ENCODE peak calls at places on chromosomes 1 and 21, in four cellular contexts. Q is GM12865, U is breast epithelium, N is endothelial cell. Y is an unnamed sample.

GRCh38 chr1:62237361-62237760 is 42.7 kb downstream of the L1TD1 start:
- DNase-seq in Q (no peak), U (no peak), N (no peak), Y (no peak)

GRCh38 chr1:209630383-209631219 is 21.6 kb downstream of the LAMB3 start:
- DNase-seq in Q (no peak), U (no peak), N (no peak), Y (no peak)

GRCh38 chr1:30085814-30086770 is 637.3 kb downstream of the MATN1 start:
- DNase-seq in Q (peak), U (no peak), N (peak), Y (peak)

GRCh38 chr1:212288614-212289013 is 3.4 kb downstream of the PPP2R5A start:
- DNase-seq in Q (no peak), U (no peak), N (no peak), Y (no peak)

GRCh38 chr1:225368036-225368552 is 59.7 kb downstream of the LBR start:
- DNase-seq in Q (no peak), U (no peak), N (no peak), Y (no peak)

GRCh38 chr1:172909606-172910326 is 141.0 kb downstream of the TNFSF18 start:
- DNase-seq in Q (no peak), U (no peak), N (no peak), Y (no peak)

GRCh38 chr1:1066403-1067283 is 7.5 kb downstream of the RNF223 start:
- DNase-seq in Q (no peak), U (no peak), N (no peak), Y (no peak)

GRCh38 chr1:60111118-60111517 is 37.5 kb upstream of the C1orf87 start:
- DNase-seq in Q (no peak), U (no peak), N (no peak), Y (no peak)

GRCh38 chr1:216686860-216687545 is 36.2 kb downstream of the ESRRG start:
- DNase-seq in Q (no peak), U (no peak), N (no peak), Y (no peak)

GRCh38 chr1:167258858-167259257 is 38.2 kb downstream of the POU2F1 start:
- DNase-seq in Q (no peak), U (no peak), N (no peak), Y (no peak)

GRCh38 chr1:38326135-38326534 is 279.5 kb upstream of the POU3F1 start:
- DNase-seq in Q (no peak), U (no peak), N (no peak), Y (no peak)

GRCh38 chr1:28887418-28887834 is 26.9 kb upstream of the EPB41 start:
- DNase-seq in Q (peak), U (no peak), N (peak), Y (peak)

GRCh38 chr1:230568676-230569075 is 73.6 kb upstream of the COG2 start:
- DNase-seq in Q (no peak), U (no peak), N (no peak), Y (no peak)

GRCh38 chr1:91683598-91683951 is 182.9 kb downstream of the CDC7 start:
- DNase-seq in Q (no peak), U (no peak), N (no peak), Y (no peak)

GRCh38 chr1:156104065-156104810 is 10.3 kb upstream of the LMNA start:
- DNase-seq in Q (peak), U (peak), N (peak), Y (peak)

GRCh38 chr1:202286622-202287097 is 55.1 kb downstream of the UBE2T start:
- DNase-seq in Q (no peak), U (no peak), N (no peak), Y (no peak)

GRCh38 chr1:9784508-9785133 is 39.1 kb downstream of the CLSTN1 start:
- DNase-seq in Q (peak), U (no peak), N (peak), Y (peak)

GRCh38 chr1:39115271-39116110 is 89.0 kb upstream of the MACF1 start:
- DNase-seq in Q (no peak), U (no peak), N (no peak), Y (no peak)

GRCh38 chr1:111895456-111895855 is 94.0 kb downstream of the KCND3 start:
- DNase-seq in Q (no peak), U (no peak), N (peak), Y (no peak)

GRCh38 chr1:24133819-24134218 is 9.1 kb downstream of the IL22RA1 start:
- DNase-seq in Q (no peak), U (no peak), N (no peak), Y (no peak)

GRCh38 chr1:63693956-63694607 is 79.7 kb upstream of the ROR1 start:
- DNase-seq in Q (peak), U (no peak), N (no peak), Y (peak)

GRCh38 chr1:230824571-230825060 is 43.7 kb downstream of the C1orf198 start:
- DNase-seq in Q (no peak), U (no peak), N (no peak), Y (no peak)

GRCh38 chr1:99407018-99407417 is 142.7 kb downstream of the PLPPR4 start:
- DNase-seq in Q (no peak), U (no peak), N (no peak), Y (no peak)

GRCh38 chr1:45205000-45205909 is 1.1 kb downstream of the ZSWIM5 start:
- DNase-seq in Q (peak), U (no peak), N (peak), Y (peak)

GRCh38 chr1:160251687-160252526 is 10.4 kb downstream of the DCAF8 start:
- DNase-seq in Q (peak), U (peak), N (peak), Y (peak)

GRCh38 chr1:77387553-77387952 is 105.7 kb downstream of the AK5 start:
- DNase-seq in Q (no peak), U (no peak), N (no peak), Y (no peak)

GRCh38 chr1:150552692-150553278 is 3.6 kb downstream of the ADAMTSL4 start:
- DNase-seq in Q (no peak), U (no peak), N (no peak), Y (no peak)

GRCh38 chr1:206809504-206810084 is 37.3 kb upstream of the IL10 start:
- DNase-seq in Q (peak), U (no peak), N (peak), Y (no peak)

GRCh38 chr1:233843523-233844204 is 60.8 kb upstream of the SLC35F3 start:
- DNase-seq in Q (no peak), U (no peak), N (no peak), Y (no peak)

GRCh38 chr1:171718216-171718615 is 23.6 kb downstream of the VAMP4 start:
- DNase-seq in Q (no peak), U (no peak), N (no peak), Y (no peak)

GRCh38 chr1:111593403-111594127 is 26.0 kb upstream of the RAP1A start:
- DNase-seq in Q (no peak), U (no peak), N (no peak), Y (no peak)

GRCh38 chr1:3473381-3473844 is 18.9 kb downstream of the ARHGEF16 start:
- DNase-seq in Q (no peak), U (no peak), N (no peak), Y (no peak)

GRCh38 chr1:22001409-22001808 is at the start of gene CELA3A:
- DNase-seq in Q (no peak), U (no peak), N (no peak), Y (no peak)

GRCh38 chr1:46302091-46303037 is 1.1 kb downstream of the LRRC41 start:
- DNase-seq in Q (peak), U (peak), N (peak), Y (peak)
- TF ChIP-seq CTCF in Q (peak), U (no peak), N (peak), Y (peak)

GRCh38 chr1:155050560-155051341 is at the start of gene ADAM15:
- DNase-seq in Q (peak), U (peak), N (peak), Y (peak)

GRCh38 chr1:155051777-155052398 is 772 bp downstream of the ADAM15 start:
- DNase-seq in Q (no peak), U (no peak), N (no peak), Y (peak)

GRCh38 chr1:155051342-155051776 is 243 bp downstream of the ADAM15 start:
- DNase-seq in Q (no peak), U (no peak), N (no peak), Y (no peak)

GRCh38 chr1:155053531-155054105 is 2.5 kb downstream of the ADAM15 start:
- DNase-seq in Q (no peak), U (no peak), N (no peak), Y (no peak)

GRCh38 chr1:155052412-155053400 is 1.6 kb downstream of the ADAM15 start:
- DNase-seq in Q (no peak), U (no peak), N (no peak), Y (peak)
- TF ChIP-seq CTCF in Q (peak), U (no peak), N (no peak), Y (peak)

GRCh38 chr21:44363278-44363677 is 9.9 kb downstream of the TRPM2 start:
- DNase-seq in Q (no peak), U (no peak), N (no peak), Y (no peak)

GRCh38 chr21:44366586-44367211 is 13.3 kb downstream of the TRPM2 start:
- DNase-seq in Q (no peak), U (no peak), N (no peak), Y (no peak)

GRCh38 chr21:44365251-44365966 is 12.0 kb downstream of the TRPM2 start:
- DNase-seq in Q (no peak), U (no peak), N (no peak), Y (peak)

GRCh38 chr21:44365967-44366585 is 12.7 kb downstream of the TRPM2 start:
- DNase-seq in Q (no peak), U (no peak), N (no peak), Y (no peak)

GRCh38 chr21:44364151-44365053 is 11.0 kb downstream of the TRPM2 start:
- DNase-seq in Q (no peak), U (no peak), N (no peak), Y (no peak)
- TF ChIP-seq CTCF in Q (no peak), U (no peak), N (no peak), Y (no peak)

DNA sequence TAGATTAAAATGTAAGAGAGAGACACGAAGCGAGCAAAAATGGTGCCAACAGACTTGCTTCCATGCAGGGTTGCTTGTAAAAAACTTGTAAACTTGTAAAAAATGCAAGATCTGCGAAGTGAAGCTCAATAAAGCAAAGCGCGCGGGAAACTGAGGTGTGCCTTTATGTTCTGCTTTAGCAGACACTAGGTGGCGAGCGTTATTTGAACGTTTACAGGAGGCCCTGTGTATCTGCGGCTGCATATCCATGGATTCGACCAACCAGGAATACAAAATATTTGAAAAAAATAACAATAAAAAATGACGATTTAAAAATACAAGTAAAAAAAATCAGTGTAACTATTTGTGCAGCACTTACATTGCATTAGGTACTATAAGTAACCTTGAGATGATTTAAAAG is 1.5 kb downstream of the UBE2G2 start:
- DNase-seq in Q (peak), U (no peak), N (peak), Y (no peak)
- TF ChIP-seq CTCF in Q (no peak), U (no peak), N (no peak), Y (peak)

GRCh38 chr1:119219711-119220110 is 79.3 kb upstream of the WARS2 start:
- DNase-seq in Q (no peak), U (no peak), N (no peak), Y (no peak)
- TF ChIP-seq CTCF in Q (no peak), U (no peak), N (no peak), Y (no peak)

Y was measured in GM13977.